ENCODE peak calls at places on chromosomes 6 and 20, in six cellular contexts. G, M, K, F, V and X are unnamed samples.
A peak's percentile ranks its signal among the peaks of the same experiment; 100 is the strongest.

GRCh38 chr6:106092279-106092678 is 6.1 kb downstream of the PRDM1 start:
- DNase-seq in G (no peak), M (no peak), K (no peak), F (no peak), V (no peak), X (no peak)

GRCh38 chr6:136060759-136061158 is 189.4 kb downstream of the MTFR2 start:
- DNase-seq in G (no peak), M (no peak), K (no peak), F (no peak), V (no peak), X (no peak)

GRCh38 chr6:142276256-142276655 is 25.6 kb upstream of the ADGRG6 start:
- DNase-seq in G (no peak), M (no peak), K (no peak), F (no peak), V (no peak), X (no peak)

GRCh38 chr6:143673638-143674037 is 4.1 kb upstream of the PHACTR2 start:
- DNase-seq in G (peak; percentile 45), M (peak; percentile 51), K (peak; percentile 88), F (no peak), V (no peak), X (peak; percentile 96)

GRCh38 chr6:163751032-163751525 is 336.6 kb downstream of the QKI start:
- DNase-seq in G (peak; percentile 71), M (no peak), K (no peak), F (no peak), V (no peak), X (peak; percentile 50)

GRCh38 chr6:155782320-155782730 is 326.7 kb upstream of the NOX3 start:
- DNase-seq in G (no peak), M (no peak), K (peak; percentile 86), F (no peak), V (no peak), X (peak; percentile 95)

GRCh38 chr20:31681769-31682168 is 40.9 kb downstream of the BCL2L1 start:
- DNase-seq in G (no peak), M (no peak), K (no peak), F (no peak), V (no peak), X (no peak)

GRCh38 chr6:24720131-24720603 is 1.2 kb upstream of the C6orf62 start:
- DNase-seq in G (peak; percentile 82), M (peak; percentile 64), K (peak; percentile 66), F (peak; percentile 71), V (peak; percentile 26), X (peak; percentile 67)

GRCh38 chr6:144809969-144810368 is 524.8 kb downstream of the UTRN start:
- DNase-seq in G (no peak), M (no peak), K (no peak), F (no peak), V (no peak), X (no peak)

DNA sequence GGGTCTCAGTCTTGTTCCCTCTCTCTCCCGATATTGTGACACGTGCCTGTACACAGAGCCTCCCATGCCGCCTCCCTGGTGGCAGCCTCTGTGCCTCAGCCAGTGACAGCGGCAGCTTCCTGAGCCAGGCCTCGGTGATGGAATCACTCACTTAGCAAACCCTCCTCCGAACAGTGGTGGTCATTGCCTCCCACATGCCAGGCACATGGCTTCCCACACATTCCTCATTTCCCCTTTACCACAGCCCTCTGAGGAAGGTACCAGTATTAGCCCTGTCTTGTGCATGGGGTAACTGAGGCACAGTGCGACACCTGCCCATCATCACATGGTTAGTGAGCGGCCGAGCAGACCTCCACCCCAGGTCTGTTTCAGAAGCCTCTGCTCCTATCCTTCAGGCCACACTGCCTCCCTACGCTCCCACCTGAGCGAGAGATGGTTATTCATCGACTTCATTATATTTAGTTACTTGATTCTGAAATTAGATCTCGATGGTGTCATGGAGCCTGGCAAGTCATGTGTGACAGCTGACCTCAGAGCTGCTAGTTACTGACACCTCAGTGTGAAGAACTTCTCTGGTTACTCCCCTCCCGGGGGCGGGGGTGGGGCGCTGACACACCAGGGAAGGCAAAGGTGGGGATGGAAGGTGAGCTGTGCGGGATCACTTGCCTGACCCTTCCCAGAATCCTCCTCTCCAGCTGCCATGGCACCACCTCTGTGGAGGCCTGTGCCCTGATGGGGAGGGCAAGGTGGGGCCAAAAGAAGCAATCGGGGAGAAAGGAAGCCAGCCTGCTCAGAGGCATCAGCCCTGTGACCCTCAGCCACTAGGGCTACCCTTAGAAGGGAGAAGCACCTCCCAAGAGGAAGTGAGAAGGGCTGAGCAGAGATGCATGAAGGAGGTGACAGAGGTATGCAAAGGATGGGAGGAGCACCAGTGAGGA is 17.9 kb downstream of the MDGA1 start:
- DNase-seq in G (no peak), M (no peak), K (no peak), F (no peak), V (no peak), X (peak; percentile 28)
- TF ChIP-seq CTCF in G (no peak), M (no peak), K (no peak), F (no peak), V (no peak), X (no peak)

DNA sequence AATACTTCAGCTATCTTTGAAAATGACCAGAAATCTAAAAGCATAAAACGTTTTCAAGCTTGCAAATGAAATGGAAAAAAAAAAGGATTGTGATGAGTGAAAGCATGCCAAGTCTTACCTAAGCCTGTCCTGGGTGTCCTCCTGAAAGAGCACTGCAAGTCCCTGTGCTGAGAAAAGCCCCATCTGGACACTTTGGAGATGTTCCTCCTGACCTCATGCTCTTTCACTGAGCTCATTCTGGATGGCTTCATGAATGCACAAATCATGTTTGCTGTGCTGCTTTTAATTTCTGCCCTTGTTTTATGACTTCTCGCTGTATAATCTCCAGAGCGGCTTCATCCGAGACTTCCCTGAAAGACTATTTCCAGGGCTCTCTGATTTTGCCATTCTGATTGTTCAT is 136.0 kb downstream of the SOD2 start:
- DNase-seq in G (no peak), M (no peak), K (no peak), F (no peak), V (no peak), X (no peak)
- TF ChIP-seq CTCF in G (no peak), M (no peak), K (no peak), F (no peak), V (no peak), X (no peak)

DNA sequence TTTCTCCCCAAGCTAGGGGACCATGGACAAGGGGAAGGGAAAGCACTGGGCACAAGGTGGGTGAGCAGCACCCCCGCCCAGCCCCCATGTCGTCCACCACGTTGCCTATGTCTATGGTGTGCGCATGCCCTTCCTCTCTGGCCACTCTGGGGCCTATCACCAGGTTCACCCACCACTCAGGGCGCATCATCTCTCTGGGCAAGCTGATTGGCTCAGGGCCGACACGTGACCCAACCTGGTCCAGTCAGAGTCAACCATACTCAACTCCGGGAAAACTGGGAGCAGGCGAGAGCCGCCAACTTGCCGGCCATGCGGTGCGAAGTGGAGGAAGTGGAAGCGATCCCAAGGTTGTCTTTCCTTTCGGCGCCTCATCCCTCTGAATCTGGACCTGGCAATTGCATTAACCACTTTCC is 25.9 kb downstream of the ACSS1 start:
- DNase-seq in G (peak; percentile 20), M (no peak), K (no peak), F (no peak), V (no peak), X (no peak)
- TF ChIP-seq CTCF in G (no peak), M (no peak), K (no peak), F (no peak), V (no peak), X (no peak)

GRCh38 chr20:2476742-2477615 is 6.4 kb upstream of the SNRPB start:
- DNase-seq in G (no peak), M (no peak), K (no peak), F (no peak), V (no peak), X (no peak)
- TF ChIP-seq CTCF in G (peak; percentile 14), M (no peak), K (no peak), F (no peak), V (no peak), X (peak; percentile 17)

DNA sequence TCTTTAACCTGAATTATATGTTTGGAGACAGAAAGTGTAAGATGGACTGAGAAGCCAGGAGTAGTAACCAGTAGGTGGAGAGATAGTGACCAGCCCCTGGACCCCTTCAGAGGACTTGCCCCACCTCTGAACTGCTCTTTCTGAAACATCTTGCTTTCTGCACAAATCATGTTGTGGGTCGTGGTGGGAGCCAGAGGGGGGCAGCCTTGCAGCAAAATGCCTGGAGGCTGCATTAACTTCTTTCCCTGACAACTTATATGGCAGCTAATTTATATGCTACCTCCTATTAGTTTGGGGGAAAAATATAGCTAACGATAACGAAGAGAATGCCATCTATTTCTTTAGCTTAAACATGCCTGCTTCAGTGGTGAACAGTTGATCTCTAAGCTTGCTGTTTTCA is 859.8 kb downstream of the MAFB start:
- DNase-seq in G (no peak), M (no peak), K (peak; percentile 27), F (no peak), V (no peak), X (no peak)
- TF ChIP-seq CTCF in G (peak; percentile 23), M (no peak), K (peak; percentile 43), F (peak; percentile 22), V (peak; percentile 54), X (no peak)

GRCh38 chr6:108497883-108498282 is 62.8 kb upstream of the FOXO3 start:
- DNase-seq in G (no peak), M (no peak), K (peak; percentile 76), F (no peak), V (no peak), X (peak; percentile 59)
- TF ChIP-seq CTCF in G (peak; percentile 28), M (no peak), K (peak; percentile 75), F (peak; percentile 28), V (peak; percentile 50), X (peak; percentile 75)

GRCh38 chr20:45485388-45485787 is 15.8 kb downstream of the WFDC2 start:
- DNase-seq in G (no peak), M (no peak), K (no peak), F (no peak), V (no peak), X (no peak)

GRCh38 chr20:45489083-45489531 is 19.6 kb downstream of the WFDC2 start:
- DNase-seq in G (no peak), M (no peak), K (no peak), F (no peak), V (no peak), X (peak; percentile 83)

GRCh38 chr20:45484676-45485075 is 15.1 kb downstream of the WFDC2 start:
- DNase-seq in G (no peak), M (no peak), K (no peak), F (no peak), V (no peak), X (no peak)

DNA sequence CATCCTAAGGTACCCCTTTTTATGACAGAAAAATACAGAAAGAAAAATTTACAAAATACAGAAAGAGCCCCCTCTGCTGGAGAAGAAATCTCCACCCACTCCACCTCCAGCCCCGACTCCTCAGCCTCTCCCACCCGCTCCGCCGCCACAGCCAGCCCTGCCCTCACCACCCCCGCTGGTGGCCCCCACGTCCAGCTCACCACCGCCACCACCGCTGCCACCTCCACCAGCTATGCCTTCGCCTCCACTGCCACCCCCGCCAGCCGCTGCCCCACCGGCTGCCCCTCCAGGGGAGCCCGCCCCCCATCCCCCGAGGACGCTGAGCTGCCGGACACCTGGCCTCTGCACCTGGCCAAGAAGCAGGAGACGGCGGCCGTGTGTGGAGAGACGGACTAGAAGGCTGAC is 17.7 kb downstream of the WFDC2 start:
- DNase-seq in G (no peak), M (no peak), K (no peak), F (no peak), V (no peak), X (no peak)
- TF ChIP-seq CTCF in G (peak; percentile 30), M (peak; percentile 12), K (no peak), F (no peak), V (peak; percentile 62), X (no peak)